ENCODE peak calls at places on chromosome 15, in seven cellular contexts. K, V, A, M, R, U and D are unnamed samples.

GRCh38 chr15:28911295-28911979 is 25.7 kb downstream of the APBA2 start:
- DNase-seq in K (no peak), V (no peak), A (no peak), M (no peak), R (no peak), U (no peak), D (no peak)

GRCh38 chr15:70955151-70955550 is 62.5 kb downstream of the LRRC49 start:
- DNase-seq in K (no peak), V (no peak), A (no peak), M (no peak), R (no peak), U (no peak), D (no peak)

GRCh38 chr15:90871097-90871715 is 2.8 kb downstream of the FURIN start:
- DNase-seq in K (peak; percentile 38), V (no peak), A (no peak), M (no peak), R (no peak), U (no peak), D (peak; percentile 41)

GRCh38 chr15:27638950-27639349 is 460.2 kb downstream of the OCA2 start:
- DNase-seq in K (no peak), V (no peak), A (no peak), M (no peak), R (no peak), U (no peak), D (no peak)

GRCh38 chr15:88076246-88076645 is 180.3 kb downstream of the NTRK3 start:
- DNase-seq in K (no peak), V (no peak), A (no peak), M (no peak), R (no peak), U (no peak), D (no peak)

GRCh38 chr15:32646304-32646703 is 4.8 kb downstream of the SCG5 start:
- DNase-seq in K (no peak), V (no peak), A (no peak), M (no peak), R (no peak), U (no peak), D (no peak)

GRCh38 chr15:52295421-52295991 is at the start of gene MYO5C:
- DNase-seq in K (no peak), V (peak; percentile 86), A (peak; percentile 32), M (peak; percentile 95), R (no peak), U (no peak), D (peak; percentile 91)

GRCh38 chr15:100029045-100029444 is 295.8 kb upstream of the LYSMD4 start:
- DNase-seq in K (no peak), V (no peak), A (no peak), M (no peak), R (no peak), U (no peak), D (no peak)

GRCh38 chr15:60592386-60593339 is 113.7 kb upstream of the ICE2 start:
- DNase-seq in K (peak; percentile 86), V (peak; percentile 9), A (peak; percentile 55), M (peak; percentile 86), R (no peak), U (no peak), D (peak; percentile 90)

GRCh38 chr15:27679621-27680521 is 419.2 kb downstream of the OCA2 start:
- DNase-seq in K (no peak), V (no peak), A (no peak), M (no peak), R (no peak), U (no peak), D (no peak)

GRCh38 chr15:101135532-101136166 is 116.2 kb downstream of the CHSY1 start:
- DNase-seq in K (no peak), V (no peak), A (no peak), M (no peak), R (peak; percentile 84), U (no peak), D (peak; percentile 41)

GRCh38 chr15:71683401-71684274 is 126.7 kb upstream of the NR2E3 start:
- DNase-seq in K (no peak), V (no peak), A (no peak), M (no peak), R (no peak), U (peak; percentile 81), D (no peak)

GRCh38 chr15:70140543-70141375 is 43.0 kb upstream of the TLE3 start:
- DNase-seq in K (no peak), V (no peak), A (no peak), M (peak; percentile 39), R (no peak), U (no peak), D (no peak)

GRCh38 chr15:101105059-101105851 is 146.6 kb downstream of the CHSY1 start:
- DNase-seq in K (no peak), V (no peak), A (no peak), M (no peak), R (no peak), U (no peak), D (no peak)

GRCh38 chr15:92570391-92570790 is 85.2 kb downstream of the FAM174B start:
- DNase-seq in K (no peak), V (no peak), A (no peak), M (no peak), R (no peak), U (no peak), D (no peak)

GRCh38 chr15:97099040-97099439 is 768.5 kb downstream of the NR2F2 start:
- DNase-seq in K (no peak), V (no peak), A (no peak), M (no peak), R (no peak), U (no peak), D (no peak)

GRCh38 chr15:76330281-76330680 is 6.3 kb upstream of the ISL2 start:
- DNase-seq in K (no peak), V (peak; percentile 90), A (no peak), M (peak; percentile 77), R (no peak), U (no peak), D (peak; percentile 47)

GRCh38 chr15:93929375-93930094 is 301.8 kb upstream of the MCTP2 start:
- DNase-seq in K (peak; percentile 16), V (no peak), A (no peak), M (no peak), R (no peak), U (no peak), D (peak; percentile 14)

GRCh38 chr15:75718326-75718725 is 5.7 kb upstream of the CSPG4 start:
- DNase-seq in K (no peak), V (no peak), A (no peak), M (peak; percentile 49), R (no peak), U (no peak), D (peak; percentile 51)

GRCh38 chr15:74752486-74753395 is 4.1 kb downstream of the CYP1A2 start:
- DNase-seq in K (no peak), V (no peak), A (no peak), M (no peak), R (no peak), U (no peak), D (no peak)

GRCh38 chr15:78620021-78620838 is 566 bp downstream of the CHRNA3 start:
- DNase-seq in K (no peak), V (peak; percentile 70), A (no peak), M (peak; percentile 23), R (no peak), U (no peak), D (no peak)

GRCh38 chr15:101064795-101065569 is 145.8 kb downstream of the LRRK1 start:
- DNase-seq in K (no peak), V (no peak), A (no peak), M (no peak), R (no peak), U (no peak), D (peak; percentile 5)

GRCh38 chr15:68706256-68706655 is 114.4 kb downstream of the ANP32A start:
- DNase-seq in K (no peak), V (no peak), A (no peak), M (no peak), R (no peak), U (no peak), D (no peak)
- TF ChIP-seq EP300 in K (no peak), V (no peak), A (no peak), M (no peak), R (no peak), U (no peak), D (no peak)

GRCh38 chr15:65675551-65675950 is 53.8 kb downstream of the SLC24A1 start:
- DNase-seq in K (no peak), V (no peak), A (no peak), M (no peak), R (no peak), U (no peak), D (no peak)
- TF ChIP-seq EP300 in K (no peak), V (no peak), A (no peak), M (no peak), R (no peak), U (no peak), D (no peak)

DNA sequence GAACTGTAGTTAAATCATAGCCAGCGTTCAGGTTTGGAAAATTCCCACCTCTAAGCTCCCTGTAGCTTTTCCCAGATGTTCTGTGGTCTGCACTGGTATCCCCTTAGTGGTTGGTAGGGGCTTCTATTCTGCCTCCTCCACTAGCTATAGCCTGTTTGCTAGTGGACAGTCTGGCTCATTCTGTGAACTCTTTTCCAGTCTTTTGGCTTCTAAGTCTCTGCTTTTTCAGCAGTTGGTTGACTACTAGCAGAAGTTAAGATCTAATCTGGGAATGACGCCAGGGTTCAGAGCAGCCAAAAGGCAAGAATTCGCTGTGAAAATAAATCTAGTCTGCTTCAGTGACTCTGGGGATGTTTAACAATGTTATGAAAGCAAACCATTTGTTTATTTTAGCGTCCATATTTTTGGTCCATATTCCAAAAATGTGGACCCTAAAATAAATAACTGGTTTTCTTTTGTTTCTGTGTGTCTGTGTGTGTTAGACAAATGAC is 73.7 kb upstream of the WDR72 start:
- DNase-seq in K (no peak), V (no peak), A (no peak), M (peak; percentile 41), R (no peak), U (no peak), D (no peak)
- TF ChIP-seq EP300 in K (no peak), V (no peak), A (no peak), M (no peak), R (no peak), U (no peak), D (no peak)

GRCh38 chr15:79849789-79850188 is 47.0 kb downstream of the MTHFS start:
- DNase-seq in K (no peak), V (peak; percentile 25), A (no peak), M (peak; percentile 35), R (no peak), U (no peak), D (no peak)

GRCh38 chr15:79858469-79858868 is 38.3 kb downstream of the MTHFS start:
- DNase-seq in K (no peak), V (no peak), A (no peak), M (no peak), R (no peak), U (no peak), D (no peak)

DNA sequence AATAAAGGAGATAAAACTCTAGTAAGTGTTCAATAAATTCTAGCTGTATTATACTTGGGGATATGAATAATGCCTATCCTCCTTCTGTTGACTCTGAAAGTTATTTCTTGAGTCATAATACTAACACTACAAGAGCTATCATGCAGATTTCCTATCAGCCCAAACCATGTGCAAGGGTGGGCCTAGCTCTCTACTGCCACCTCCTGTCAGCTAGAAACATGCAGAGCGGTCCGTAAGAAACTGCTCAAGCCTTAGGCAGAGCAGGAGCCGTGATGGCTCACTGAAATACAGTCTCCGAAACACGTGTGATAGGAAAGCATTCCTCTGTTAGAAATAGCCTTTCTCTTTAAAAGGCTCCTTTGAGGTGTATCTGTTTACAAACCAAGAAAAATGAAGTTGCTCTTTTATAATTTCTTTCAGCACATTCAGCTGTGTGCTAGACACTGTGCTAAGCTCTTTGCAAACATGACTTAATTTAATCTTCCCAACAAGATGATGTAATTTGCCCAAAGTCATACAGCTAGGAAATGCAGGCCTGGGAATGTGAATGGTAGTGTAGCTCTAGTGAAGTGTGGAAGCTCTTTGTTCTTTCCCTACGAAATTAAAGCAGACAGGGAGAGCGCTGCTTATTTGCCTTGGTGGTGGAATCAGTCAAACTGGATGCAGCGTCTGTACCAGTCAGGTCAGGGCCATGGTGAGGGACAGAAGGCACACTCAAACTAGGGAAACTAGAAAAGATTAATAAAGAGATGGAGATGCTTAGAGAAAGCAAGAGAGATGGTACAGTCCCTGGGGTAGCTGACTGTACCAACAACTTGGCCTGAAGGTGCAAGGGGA is 43.1 kb downstream of the MTHFS start:
- DNase-seq in K (peak; percentile 39), V (peak; percentile 71), A (peak; percentile 23), M (peak; percentile 71), R (peak; percentile 52), U (no peak), D (peak; percentile 60)
- TF ChIP-seq EP300 in K (no peak), V (no peak), A (no peak), M (no peak), R (no peak), U (no peak), D (no peak)